ENCODE peak calls at places on chromosomes 1 and 21, in six cellular contexts. M is lower leg skin, I is neural crest cell, K is choroid plexus epithelial cell, B is naive B cell, Z is tibial artery. U is an unnamed sample.

GRCh38 chr21:32044205-32044874 is 171.5 kb downstream of the HUNK start:
- DNase-seq in I (no peak), K (no peak), Z (no peak), B (no peak), M (no peak), U (no peak)

GRCh38 chr1:87094238-87094637 is 179.8 kb downstream of the HS2ST1 start:
- DNase-seq in K (no peak), Z (no peak), B (no peak), I (no peak), M (no peak), U (no peak)

GRCh38 chr1:14304381-14304865 is 294.1 kb upstream of the KAZN start:
- DNase-seq in M (peak; percentile 52), K (peak; percentile 61), B (no peak), I (no peak), Z (no peak), U (no peak)

GRCh38 chr1:197761654-197762053 is 13.6 kb downstream of the DENND1B start:
- DNase-seq in Z (no peak), M (no peak), K (no peak), B (no peak), I (no peak), U (no peak)

GRCh38 chr21:40153351-40153750 is 286.1 kb downstream of the PCP4 start:
- DNase-seq in K (no peak), Z (no peak), M (no peak), I (no peak), B (no peak), U (no peak)

GRCh38 chr1:67103548-67103947 is 31.2 kb downstream of the C1orf141 start:
- DNase-seq in I (no peak), M (no peak), B (no peak), Z (no peak), K (no peak), U (no peak)

GRCh38 chr21:39149008-39149407 is 34.2 kb downstream of the PSMG1 start:
- DNase-seq in M (no peak), Z (no peak), K (no peak), I (no peak), B (no peak), U (peak; percentile 49)

GRCh38 chr1:205272541-205272940 is 44.8 kb downstream of the TMCC2 start:
- DNase-seq in B (no peak), Z (no peak), K (no peak), M (no peak), I (no peak), U (peak; percentile 35)

GRCh38 chr1:159929155-159930051 is 4.1 kb upstream of the TAGLN2 start:
- DNase-seq in K (no peak), Z (no peak), B (no peak), I (no peak), M (peak; percentile 65), U (peak; percentile 83)

GRCh38 chr1:1084028-1084371 is 9.9 kb upstream of the RNF223 start:
- DNase-seq in I (no peak), M (no peak), Z (no peak), B (no peak), K (no peak), U (no peak)

GRCh38 chr1:225825606-225826005 is 15.7 kb downstream of the EPHX1 start:
- DNase-seq in M (no peak), I (no peak), K (peak; percentile 28), B (no peak), Z (no peak), U (no peak)

GRCh38 chr1:98903261-98903660 is 101.4 kb downstream of the PLPPR5 start:
- DNase-seq in B (no peak), Z (no peak), K (peak; percentile 92), I (no peak), M (no peak), U (no peak)

GRCh38 chr1:242237051-242237450 is 238.2 kb upstream of the MAP1LC3C start:
- DNase-seq in K (no peak), B (no peak), M (no peak), Z (no peak), I (no peak), U (no peak)

GRCh38 chr1:69315823-69316222 is 251.9 kb upstream of the LRRC7 start:
- DNase-seq in Z (no peak), M (no peak), K (no peak), B (no peak), I (no peak), U (no peak)

GRCh38 chr1:36639461-36639860 is 156.7 kb upstream of the CSF3R start:
- DNase-seq in B (no peak), Z (no peak), I (no peak), M (no peak), K (no peak), U (no peak)

GRCh38 chr21:36980280-36981048 is 14.0 kb upstream of the HLCS start:
- DNase-seq in M (no peak), Z (no peak), K (peak; percentile 31), B (no peak), I (no peak), U (no peak)

GRCh38 chr1:221858758-221859157 is 116.9 kb upstream of the DUSP10 start:
- DNase-seq in B (no peak), M (peak; percentile 40), I (no peak), K (peak; percentile 39), Z (no peak), U (no peak)

GRCh38 chr1:103146143-103146542 is 37.8 kb upstream of the COL11A1 start:
- DNase-seq in K (peak; percentile 34), B (no peak), M (no peak), I (no peak), Z (no peak), U (no peak)

GRCh38 chr1:207813946-207814345 is 62.1 kb downstream of the CD46 start:
- DNase-seq in Z (no peak), I (no peak), K (no peak), B (no peak), M (peak; percentile 12), U (no peak)

GRCh38 chr1:205026181-205026580 is 16.8 kb upstream of the CNTN2 start:
- DNase-seq in I (no peak), Z (no peak), B (no peak), K (no peak), M (no peak), U (no peak)